ENCODE peak calls at places on chromosomes 13 and 19, in four cellular contexts. Z is AG10803, F is kidney epithelial cell, G is ovary. L is an unnamed sample.

GRCh38 chr13:28575200-28575599 is 80.3 kb upstream of the FLT1 start:
- DNase-seq in Z (no peak), F (no peak), G (no peak), L (no peak)

GRCh38 chr13:33642374-33643065 is 175.4 kb upstream of the RFC3 start:
- DNase-seq in Z (peak; percentile 97), F (peak; percentile 34), G (peak; percentile 77), L (peak; percentile 99)

GRCh38 chr19:3129112-3129511 is 6.7 kb upstream of the GNA15 start:
- DNase-seq in Z (peak; percentile 68), F (no peak), G (no peak), L (peak; percentile 75)

GRCh38 chr13:113001251-113002140 is 32.5 kb downstream of the MCF2L start:
- DNase-seq in Z (no peak), F (peak; percentile 31), G (no peak), L (peak; percentile 3)

GRCh38 chr13:60787083-60787482 is 390.1 kb downstream of the TDRD3 start:
- DNase-seq in Z (no peak), F (no peak), G (no peak), L (no peak)

GRCh38 chr19:29415507-29415906 is 110.3 kb upstream of the VSTM2B start:
- DNase-seq in Z (no peak), F (no peak), G (no peak), L (no peak)

GRCh38 chr13:44826586-44827350 is 162.5 kb downstream of the NUFIP1 start:
- DNase-seq in Z (no peak), F (no peak), G (no peak), L (no peak)

GRCh38 chr13:38821753-38822551 is 135.1 kb downstream of the FREM2 start:
- DNase-seq in Z (no peak), F (no peak), G (no peak), L (no peak)

GRCh38 chr13:98172570-98173405 is 4.3 kb downstream of the RNF113B start:
- DNase-seq in Z (peak; percentile 49), F (no peak), G (no peak), L (peak; percentile 71)

GRCh38 chr19:6209233-6209632 is 70.5 kb downstream of the MLLT1 start:
- DNase-seq in Z (no peak), F (no peak), G (no peak), L (no peak)

GRCh38 chr13:49597043-49597669 is 11.8 kb upstream of the RCBTB1 start:
- DNase-seq in Z (no peak), F (no peak), G (no peak), L (no peak)

GRCh38 chr13:30832845-30833332 is 73.2 kb upstream of the MEDAG start:
- DNase-seq in Z (no peak), F (peak; percentile 84), G (peak; percentile 48), L (peak; percentile 71)

GRCh38 chr13:70630247-70630646 is 522.0 kb upstream of the KLHL1 start:
- DNase-seq in Z (no peak), F (no peak), G (no peak), L (no peak)

GRCh38 chr19:1730157-1730556 is 23.1 kb upstream of the ONECUT3 start:
- DNase-seq in Z (no peak), F (no peak), G (no peak), L (no peak)

GRCh38 chr19:1728816-1729567 is 24.3 kb upstream of the ONECUT3 start:
- DNase-seq in Z (no peak), F (no peak), G (no peak), L (no peak)

GRCh38 chr19:1720237-1720636 is 33.1 kb upstream of the ONECUT3 start:
- DNase-seq in Z (no peak), F (no peak), G (no peak), L (no peak)

GRCh38 chr19:1729568-1729925 is 23.8 kb upstream of the ONECUT3 start:
- DNase-seq in Z (no peak), F (no peak), G (no peak), L (no peak)

DNA sequence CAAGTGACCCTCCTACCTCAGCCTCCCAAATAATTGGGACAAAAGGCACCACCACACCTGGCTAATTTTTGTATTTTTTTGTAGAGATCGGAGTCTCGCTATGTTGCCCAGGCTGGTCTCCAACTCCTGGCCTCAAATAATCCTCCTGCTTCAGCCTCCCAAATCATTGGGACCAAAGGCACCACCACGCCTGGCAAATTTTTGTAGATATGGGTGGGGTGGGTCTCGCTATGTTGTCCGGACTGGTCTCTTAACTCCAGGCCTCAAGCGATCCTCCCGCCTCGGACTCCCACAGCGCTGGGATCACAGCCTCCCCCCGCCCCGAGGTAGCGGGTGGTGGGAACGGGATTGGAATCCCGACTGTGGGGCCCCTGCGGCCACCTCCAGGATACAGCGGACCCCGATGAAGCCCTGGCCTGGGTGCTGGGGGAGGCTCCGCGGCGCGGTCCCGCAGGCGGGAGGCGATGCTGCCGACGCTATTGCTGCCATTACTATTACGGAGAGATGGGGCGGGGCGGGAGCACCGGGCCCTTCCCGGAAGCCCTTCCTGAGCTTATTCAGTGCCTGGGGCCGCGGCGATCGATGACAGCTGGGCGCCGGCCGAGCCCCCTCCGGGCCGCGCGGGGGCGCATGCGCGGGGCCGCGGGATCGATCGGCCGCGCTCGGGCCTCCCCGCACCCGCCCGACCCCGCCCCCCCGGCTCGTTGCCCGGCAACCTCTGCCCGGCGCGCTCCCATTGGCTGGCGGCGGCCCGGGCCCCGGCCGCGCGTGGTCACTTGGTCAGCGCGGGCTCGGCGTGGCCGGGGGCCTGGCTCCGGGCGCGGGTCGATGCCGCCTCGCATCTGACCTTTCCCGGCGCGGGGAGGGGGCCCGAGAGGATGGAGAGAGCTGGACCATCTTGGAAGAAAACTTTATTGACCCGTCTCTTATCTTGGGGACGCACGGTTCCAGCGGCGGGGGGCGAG is 27.9 kb upstream of the ONECUT3 start:
- DNase-seq in Z (peak; percentile 26), F (no peak), G (no peak), L (peak; percentile 49)
- H3K4me3 ChIP-seq in Z (peak overlapping the region; percentile 62), F (peak overlapping the region; percentile 18), G (no peak overlapping the region), L (peak overlapping the region; percentile 65)

GRCh38 chr19:35124098-35125060 is 8.8 kb downstream of the FXYD3 start:
- DNase-seq in Z (peak; percentile 90), F (peak; percentile 61), G (peak; percentile 95), L (peak; percentile 88)
- TF ChIP-seq CTCF in Z (no peak), F (no peak), G (no peak), L (no peak)

DNA sequence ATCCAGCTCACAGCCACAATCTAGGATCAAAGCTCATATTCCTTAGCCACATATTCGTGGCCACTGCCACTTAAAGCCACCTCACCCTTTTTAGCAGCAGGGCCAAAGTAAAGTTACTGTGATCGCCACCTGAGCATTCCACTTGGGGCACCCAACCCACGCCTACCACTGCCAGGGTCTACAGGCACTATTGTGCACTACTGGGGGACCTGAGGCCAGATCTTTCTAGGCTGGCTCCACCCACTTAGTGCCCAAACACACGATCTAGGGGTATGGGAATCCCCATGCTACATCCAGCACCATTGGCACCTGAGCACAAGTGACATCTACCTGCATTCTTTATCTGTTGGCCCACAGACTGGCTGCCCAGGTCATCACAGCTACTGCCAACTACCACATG is 517.9 kb upstream of the PRR20A start:
- DNase-seq in Z (no peak), F (no peak), G (no peak), L (no peak)
- H3K4me3 ChIP-seq in Z (no peak overlapping the region), F (no peak overlapping the region), G (no peak overlapping the region), L (no peak overlapping the region)

DNA sequence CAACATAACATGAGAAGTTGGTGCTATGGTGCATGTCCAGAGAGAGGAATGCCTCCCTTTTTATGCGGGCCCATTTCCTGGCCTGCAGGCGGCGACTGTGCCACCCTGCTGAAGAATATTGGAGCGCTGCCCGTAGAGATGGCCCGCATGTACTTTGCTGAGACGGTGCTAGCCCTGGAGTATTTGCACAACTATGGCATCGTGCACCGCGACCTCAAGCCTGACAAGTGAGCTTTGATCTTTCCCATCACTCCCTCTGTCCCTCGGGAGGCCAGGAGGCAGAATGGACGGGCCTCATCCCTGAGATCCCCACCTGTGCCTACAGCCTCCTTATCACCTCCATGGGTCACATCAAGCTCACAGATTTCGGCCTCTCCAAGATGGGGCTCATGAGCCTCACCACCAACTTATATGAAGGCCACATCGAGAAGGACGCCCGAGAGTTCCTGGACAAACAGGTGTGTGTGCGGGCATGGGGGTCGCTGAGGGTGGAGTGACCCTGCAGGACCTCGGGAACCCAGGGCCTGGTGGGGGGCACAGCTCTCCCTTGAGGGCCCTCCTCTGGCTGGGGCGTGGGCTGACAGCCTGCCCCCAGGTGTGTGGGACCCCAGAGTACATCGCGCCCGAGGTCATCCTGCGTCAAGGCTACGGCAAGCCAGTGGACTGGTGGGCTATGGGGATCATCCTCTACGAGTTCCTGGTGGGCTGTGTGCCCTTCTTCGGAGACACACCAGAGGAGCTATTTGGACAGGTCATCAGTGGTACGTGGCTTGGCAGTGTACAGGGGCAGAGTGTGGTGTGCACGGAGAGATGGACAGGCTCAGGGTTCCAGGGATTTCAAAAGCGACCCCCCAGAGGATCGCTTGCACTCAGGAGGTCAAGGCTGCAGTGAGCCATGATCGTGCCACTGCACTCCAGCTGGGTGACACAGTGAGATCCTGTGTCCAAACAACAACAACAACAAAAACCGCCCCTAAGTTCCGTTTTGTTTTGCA is 16.2 kb downstream of the DNASE2 start:
- DNase-seq in Z (no peak), F (no peak), G (no peak), L (no peak)
- TF ChIP-seq CTCF in Z (no peak), F (no peak), G (no peak), L (no peak)

GRCh38 chr19:19539738-19540703 is 2.0 kb downstream of the CILP2 start:
- DNase-seq in Z (peak; percentile 57), F (peak; percentile 26), G (peak; percentile 68), L (peak; percentile 67)
- H3K4me3 ChIP-seq in Z (peak overlapping the region; percentile 26), F (no peak overlapping the region), G (no peak overlapping the region), L (peak overlapping the region; percentile 34)

GRCh38 chr19:16116067-16116466 is 4.4 kb downstream of the RAB8A start:
- DNase-seq in Z (no peak), F (no peak), G (no peak), L (no peak)

GRCh38 chr19:16115309-16116039 is 3.8 kb downstream of the RAB8A start:
- DNase-seq in Z (no peak), F (no peak), G (no peak), L (no peak)

GRCh38 chr19:16118489-16119033 is 6.9 kb downstream of the RAB8A start:
- DNase-seq in Z (no peak), F (no peak), G (no peak), L (no peak)

GRCh38 chr19:16121141-16121540 is 9.5 kb downstream of the RAB8A start:
- DNase-seq in Z (no peak), F (no peak), G (no peak), L (no peak)

GRCh38 chr19:16117594-16118033 is 5.9 kb downstream of the RAB8A start:
- DNase-seq in Z (no peak), F (no peak), G (no peak), L (no peak)
- TF ChIP-seq CTCF in Z (no peak), F (no peak), G (no peak), L (no peak)

GRCh38 chr19:48739835-48740704 is at the start of gene RASIP1:
- DNase-seq in Z (no peak), F (no peak), G (peak; percentile 51), L (no peak)
- H3K4me3 ChIP-seq in Z (no peak within 1 kb of the TSS), F (peak within 1 kb of the TSS; percentile 31), G (peak within 1 kb of the TSS; percentile 44), L (no peak within 1 kb of the TSS)

GRCh38 chr19:30696514-30696913 is 324.3 kb downstream of the ZNF536 start:
- DNase-seq in Z (no peak), F (no peak), G (no peak), L (no peak)
- TF ChIP-seq CTCF in Z (no peak), F (peak; percentile 60), G (no peak), L (peak; percentile 11)

L was measured in fibroblast of villous mesenchyme.